ENCODE peak calls at places on chromosomes 2 and 18, in eight cellular contexts. One of them, this sample, is unnamed.

GRCh38 chr2:44769349-44770005 is 172.0 kb upstream of the SIX3 start:
- DNase-seq in ovary: no peak
- DNase-seq in heart right ventricle: no peak
- DNase-seq in sigmoid colon: no peak
- DNase-seq in CD8-positive, alpha-beta memory T cell: no peak
- DNase-seq in coronary artery: no peak
- DNase-seq in mesendoderm: no peak
- DNase-seq in left ventricle myocardium inferior: no peak
- DNase-seq in this sample: no peak

GRCh38 chr2:26542194-26542455 is 64.2 kb upstream of the OTOF start:
- DNase-seq in coronary artery: no peak
- DNase-seq in heart right ventricle: no peak
- DNase-seq in mesendoderm: no peak
- DNase-seq in sigmoid colon: peak
- DNase-seq in ovary: no peak
- DNase-seq in left ventricle myocardium inferior: no peak
- DNase-seq in CD8-positive, alpha-beta memory T cell: no peak
- DNase-seq in this sample: no peak

GRCh38 chr2:236505071-236505470 is 64.6 kb upstream of the ACKR3 start:
- DNase-seq in sigmoid colon: no peak
- DNase-seq in left ventricle myocardium inferior: no peak
- DNase-seq in coronary artery: no peak
- DNase-seq in ovary: no peak
- DNase-seq in heart right ventricle: no peak
- DNase-seq in CD8-positive, alpha-beta memory T cell: no peak
- DNase-seq in mesendoderm: no peak
- DNase-seq in this sample: no peak

GRCh38 chr2:235576337-235576910 is 82.6 kb downstream of the AGAP1 start:
- DNase-seq in CD8-positive, alpha-beta memory T cell: no peak
- DNase-seq in sigmoid colon: no peak
- DNase-seq in coronary artery: no peak
- DNase-seq in left ventricle myocardium inferior: no peak
- DNase-seq in ovary: no peak
- DNase-seq in heart right ventricle: no peak
- DNase-seq in mesendoderm: no peak
- DNase-seq in this sample: no peak

GRCh38 chr18:61736168-61736567 is 156.6 kb downstream of the RNF152 start:
- DNase-seq in sigmoid colon: no peak
- DNase-seq in left ventricle myocardium inferior: no peak
- DNase-seq in ovary: no peak
- DNase-seq in heart right ventricle: no peak
- DNase-seq in coronary artery: no peak
- DNase-seq in CD8-positive, alpha-beta memory T cell: no peak
- DNase-seq in mesendoderm: no peak
- DNase-seq in this sample: no peak

GRCh38 chr2:40721595-40721994 is 269.7 kb upstream of the SLC8A1 start:
- DNase-seq in ovary: no peak
- DNase-seq in heart right ventricle: no peak
- DNase-seq in mesendoderm: no peak
- DNase-seq in sigmoid colon: no peak
- DNase-seq in coronary artery: no peak
- DNase-seq in left ventricle myocardium inferior: no peak
- DNase-seq in CD8-positive, alpha-beta memory T cell: no peak
- DNase-seq in this sample: no peak

GRCh38 chr2:105592288-105592687 is 152.4 kb upstream of the NCK2 start:
- DNase-seq in left ventricle myocardium inferior: no peak
- DNase-seq in coronary artery: no peak
- DNase-seq in ovary: no peak
- DNase-seq in mesendoderm: no peak
- DNase-seq in sigmoid colon: no peak
- DNase-seq in CD8-positive, alpha-beta memory T cell: no peak
- DNase-seq in heart right ventricle: no peak
- DNase-seq in this sample: peak

GRCh38 chr2:195898505-195898904 is 170.1 kb downstream of the DNAH7 start:
- DNase-seq in ovary: peak
- DNase-seq in CD8-positive, alpha-beta memory T cell: no peak
- DNase-seq in coronary artery: no peak
- DNase-seq in heart right ventricle: peak
- DNase-seq in sigmoid colon: peak
- DNase-seq in left ventricle myocardium inferior: peak
- DNase-seq in mesendoderm: no peak
- DNase-seq in this sample: peak

GRCh38 chr18:8051388-8051787 is 484.3 kb downstream of the PTPRM start:
- DNase-seq in coronary artery: no peak
- DNase-seq in heart right ventricle: no peak
- DNase-seq in ovary: no peak
- DNase-seq in mesendoderm: no peak
- DNase-seq in sigmoid colon: no peak
- DNase-seq in CD8-positive, alpha-beta memory T cell: no peak
- DNase-seq in left ventricle myocardium inferior: no peak
- DNase-seq in this sample: no peak

GRCh38 chr18:64799378-64799777 is 650.5 kb upstream of the LINC00305 start:
- DNase-seq in heart right ventricle: no peak
- DNase-seq in left ventricle myocardium inferior: no peak
- DNase-seq in ovary: no peak
- DNase-seq in coronary artery: no peak
- DNase-seq in mesendoderm: no peak
- DNase-seq in CD8-positive, alpha-beta memory T cell: no peak
- DNase-seq in sigmoid colon: no peak
- DNase-seq in this sample: no peak

GRCh38 chr2:200843993-200844948 is 20.2 kb downstream of the CLK1 start:
- DNase-seq in ovary: no peak
- DNase-seq in mesendoderm: no peak
- DNase-seq in CD8-positive, alpha-beta memory T cell: no peak
- DNase-seq in coronary artery: no peak
- DNase-seq in sigmoid colon: no peak
- DNase-seq in heart right ventricle: no peak
- DNase-seq in left ventricle myocardium inferior: no peak
- DNase-seq in this sample: no peak

GRCh38 chr2:221460136-221460535 is 112.0 kb downstream of the EPHA4 start:
- DNase-seq in mesendoderm: no peak
- DNase-seq in coronary artery: no peak
- DNase-seq in CD8-positive, alpha-beta memory T cell: no peak
- DNase-seq in sigmoid colon: no peak
- DNase-seq in left ventricle myocardium inferior: no peak
- DNase-seq in heart right ventricle: no peak
- DNase-seq in ovary: no peak
- DNase-seq in this sample: no peak

GRCh38 chr2:58571181-58571852 is 330.2 kb upstream of the FANCL start:
- DNase-seq in mesendoderm: peak
- DNase-seq in heart right ventricle: no peak
- DNase-seq in CD8-positive, alpha-beta memory T cell: no peak
- DNase-seq in ovary: no peak
- DNase-seq in coronary artery: no peak
- DNase-seq in left ventricle myocardium inferior: no peak
- DNase-seq in sigmoid colon: no peak
- DNase-seq in this sample: peak

GRCh38 chr18:2164644-2165287 is 406.5 kb downstream of the METTL4 start:
- DNase-seq in ovary: no peak
- DNase-seq in sigmoid colon: no peak
- DNase-seq in CD8-positive, alpha-beta memory T cell: no peak
- DNase-seq in coronary artery: no peak
- DNase-seq in mesendoderm: no peak
- DNase-seq in left ventricle myocardium inferior: no peak
- DNase-seq in heart right ventricle: no peak
- DNase-seq in this sample: no peak

GRCh38 chr2:160368988-160369935 is 124.3 kb downstream of the RBMS1 start:
- DNase-seq in left ventricle myocardium inferior: no peak
- DNase-seq in heart right ventricle: no peak
- DNase-seq in CD8-positive, alpha-beta memory T cell: no peak
- DNase-seq in ovary: no peak
- DNase-seq in coronary artery: no peak
- DNase-seq in sigmoid colon: no peak
- DNase-seq in mesendoderm: peak
- DNase-seq in this sample: no peak

GRCh38 chr2:183037660-183038340 is 457 bp downstream of the NCKAP1 start:
- DNase-seq in mesendoderm: no peak
- DNase-seq in ovary: peak
- DNase-seq in CD8-positive, alpha-beta memory T cell: no peak
- DNase-seq in sigmoid colon: peak
- DNase-seq in heart right ventricle: no peak
- DNase-seq in left ventricle myocardium inferior: peak
- DNase-seq in coronary artery: peak
- DNase-seq in this sample: peak

GRCh38 chr2:241180495-241180894 is 8.0 kb upstream of the ANO7 start:
- DNase-seq in left ventricle myocardium inferior: no peak
- DNase-seq in ovary: no peak
- DNase-seq in heart right ventricle: no peak
- DNase-seq in sigmoid colon: no peak
- DNase-seq in CD8-positive, alpha-beta memory T cell: no peak
- DNase-seq in mesendoderm: peak
- DNase-seq in coronary artery: peak
- DNase-seq in this sample: no peak

DNA sequence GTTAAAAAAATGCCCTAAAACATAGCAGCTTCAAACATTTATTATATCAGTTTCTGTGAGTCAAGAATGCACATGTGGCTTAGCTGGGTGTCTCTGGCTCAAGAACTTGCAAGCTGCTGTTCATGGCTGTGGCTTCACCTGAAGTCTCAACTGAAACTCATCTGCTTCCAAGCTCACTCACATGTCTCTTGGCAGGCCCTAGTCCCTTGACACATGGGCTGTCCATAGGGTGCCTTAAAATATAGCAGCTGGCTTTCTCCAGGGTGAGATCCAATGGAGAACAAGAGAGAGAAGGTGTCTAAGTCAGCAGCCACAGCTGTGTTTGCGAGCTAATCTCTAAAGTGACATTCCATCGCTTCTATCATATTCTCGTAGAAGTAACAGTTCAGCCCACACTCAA is 152.8 kb downstream of the DSEL start:
- DNase-seq in CD8-positive, alpha-beta memory T cell: no peak
- DNase-seq in mesendoderm: peak
- DNase-seq in coronary artery: no peak
- DNase-seq in sigmoid colon: no peak
- DNase-seq in left ventricle myocardium inferior: no peak
- DNase-seq in heart right ventricle: no peak
- DNase-seq in ovary: no peak
- DNase-seq in this sample: no peak
- H3K27ac ChIP-seq in CD8-positive, alpha-beta memory T cell: no peak
- H3K27ac ChIP-seq in mesendoderm: no peak
- H3K27ac ChIP-seq in coronary artery: no peak
- H3K27ac ChIP-seq in sigmoid colon: no peak
- H3K27ac ChIP-seq in left ventricle myocardium inferior: no peak
- H3K27ac ChIP-seq in heart right ventricle: no peak
- H3K27ac ChIP-seq in ovary: no peak
- H3K27ac ChIP-seq in this sample: no peak

GRCh38 chr2:119117408-119117807 is 41.1 kb downstream of the C1QL2 start:
- DNase-seq in mesendoderm: no peak
- DNase-seq in ovary: no peak
- DNase-seq in coronary artery: peak
- DNase-seq in heart right ventricle: no peak
- DNase-seq in CD8-positive, alpha-beta memory T cell: no peak
- DNase-seq in sigmoid colon: no peak
- DNase-seq in left ventricle myocardium inferior: no peak
- DNase-seq in this sample: no peak

GRCh38 chr2:119119076-119119710 is 39.4 kb downstream of the C1QL2 start:
- DNase-seq in sigmoid colon: no peak
- DNase-seq in heart right ventricle: no peak
- DNase-seq in left ventricle myocardium inferior: no peak
- DNase-seq in coronary artery: peak
- DNase-seq in CD8-positive, alpha-beta memory T cell: no peak
- DNase-seq in ovary: no peak
- DNase-seq in mesendoderm: no peak
- DNase-seq in this sample: no peak

GRCh38 chr2:119117891-119118882 is 40.4 kb downstream of the C1QL2 start:
- DNase-seq in coronary artery: peak
- DNase-seq in ovary: no peak
- DNase-seq in CD8-positive, alpha-beta memory T cell: no peak
- DNase-seq in sigmoid colon: no peak
- DNase-seq in left ventricle myocardium inferior: no peak
- DNase-seq in heart right ventricle: no peak
- DNase-seq in mesendoderm: no peak
- DNase-seq in this sample: no peak

GRCh38 chr2:119114266-119114665 is 44.3 kb downstream of the C1QL2 start:
- DNase-seq in CD8-positive, alpha-beta memory T cell: no peak
- DNase-seq in mesendoderm: no peak
- DNase-seq in heart right ventricle: no peak
- DNase-seq in sigmoid colon: peak
- DNase-seq in coronary artery: peak
- DNase-seq in ovary: no peak
- DNase-seq in left ventricle myocardium inferior: no peak
- DNase-seq in this sample: no peak

DNA sequence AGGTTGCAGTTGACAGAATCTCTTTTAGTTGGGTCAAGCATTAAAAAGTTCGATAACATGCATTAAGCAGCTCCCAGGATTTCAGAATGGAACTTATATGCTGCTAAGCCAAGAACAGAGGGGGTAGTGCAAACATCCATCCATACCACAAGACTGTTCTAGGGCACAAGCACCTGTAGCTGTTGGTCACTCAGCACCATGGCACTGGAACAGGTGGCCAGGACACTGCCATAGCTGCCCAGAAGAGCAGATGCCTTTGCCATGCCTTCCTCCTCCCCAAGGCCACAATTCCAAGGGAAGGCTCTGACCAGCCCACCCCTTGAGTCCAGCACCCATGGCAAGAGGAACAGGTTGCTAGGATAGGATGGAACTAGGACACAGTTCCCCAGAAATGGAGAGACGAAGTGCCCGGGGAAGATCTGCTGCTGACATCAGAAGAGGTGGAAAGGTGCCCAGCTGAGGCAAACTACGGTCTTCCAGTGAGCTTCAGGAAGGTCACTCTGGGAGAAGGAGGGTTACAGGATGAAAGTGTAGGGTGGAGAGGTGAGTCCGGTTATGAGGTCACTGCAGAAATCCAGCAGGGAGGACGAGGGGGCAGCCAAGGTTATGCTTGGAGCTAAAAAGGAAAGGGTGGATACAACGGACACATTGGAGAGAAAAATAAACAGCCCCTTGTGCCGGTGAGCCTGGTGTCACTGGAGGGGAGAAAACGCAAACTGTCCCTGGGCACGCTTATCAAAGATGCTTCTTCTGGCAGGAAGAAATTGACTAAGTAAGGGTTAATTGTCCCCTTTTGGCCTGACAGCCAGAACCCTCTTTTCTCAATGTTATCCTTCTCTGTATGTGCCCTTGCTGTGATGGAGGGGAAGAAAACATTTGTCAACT is 41.9 kb downstream of the C1QL2 start:
- DNase-seq in left ventricle myocardium inferior: no peak
- DNase-seq in heart right ventricle: no peak
- DNase-seq in mesendoderm: no peak
- DNase-seq in sigmoid colon: no peak
- DNase-seq in CD8-positive, alpha-beta memory T cell: no peak
- DNase-seq in ovary: no peak
- DNase-seq in coronary artery: peak
- DNase-seq in this sample: no peak
- H3K27ac ChIP-seq in left ventricle myocardium inferior: no peak
- H3K27ac ChIP-seq in heart right ventricle: no peak
- H3K27ac ChIP-seq in mesendoderm: no peak
- H3K27ac ChIP-seq in sigmoid colon: no peak
- H3K27ac ChIP-seq in CD8-positive, alpha-beta memory T cell: no peak
- H3K27ac ChIP-seq in ovary: no peak
- H3K27ac ChIP-seq in coronary artery: no peak
- H3K27ac ChIP-seq in this sample: no peak

GRCh38 chr2:76194376-76194775 is 483.7 kb upstream of the GCFC2 start:
- DNase-seq in CD8-positive, alpha-beta memory T cell: no peak
- DNase-seq in coronary artery: no peak
- DNase-seq in ovary: no peak
- DNase-seq in sigmoid colon: no peak
- DNase-seq in left ventricle myocardium inferior: no peak
- DNase-seq in heart right ventricle: no peak
- DNase-seq in mesendoderm: no peak
- DNase-seq in this sample: no peak
- H3K27ac ChIP-seq in CD8-positive, alpha-beta memory T cell: no peak
- H3K27ac ChIP-seq in coronary artery: no peak
- H3K27ac ChIP-seq in ovary: no peak
- H3K27ac ChIP-seq in sigmoid colon: no peak
- H3K27ac ChIP-seq in left ventricle myocardium inferior: no peak
- H3K27ac ChIP-seq in heart right ventricle: no peak
- H3K27ac ChIP-seq in mesendoderm: no peak
- H3K27ac ChIP-seq in this sample: no peak

GRCh38 chr2:238420878-238421694 is 5.6 kb upstream of the ASB1 start:
- DNase-seq in ovary: peak
- DNase-seq in CD8-positive, alpha-beta memory T cell: no peak
- DNase-seq in left ventricle myocardium inferior: no peak
- DNase-seq in coronary artery: no peak
- DNase-seq in heart right ventricle: no peak
- DNase-seq in mesendoderm: peak
- DNase-seq in sigmoid colon: no peak
- DNase-seq in this sample: no peak
- H3K27ac ChIP-seq in ovary: no peak
- H3K27ac ChIP-seq in CD8-positive, alpha-beta memory T cell: peak
- H3K27ac ChIP-seq in left ventricle myocardium inferior: peak
- H3K27ac ChIP-seq in coronary artery: peak
- H3K27ac ChIP-seq in heart right ventricle: peak
- H3K27ac ChIP-seq in mesendoderm: no peak
- H3K27ac ChIP-seq in sigmoid colon: no peak
- H3K27ac ChIP-seq in this sample: no peak